ENCODE peak calls at places on chromosome 3, in seven cellular contexts. One of them, this sample, is unnamed.

GRCh38 chr3:24129549-24129948 is 184.5 kb downstream of the NR1D2 start:
- DNase-seq in CD8-positive, alpha-beta memory T cell: no peak
- DNase-seq in CD8-positive, alpha-beta T cell: no peak
- DNase-seq in NB4: no peak
- DNase-seq in right lobe of liver: no peak
- DNase-seq in A549: no peak
- DNase-seq in PC-9: peak; percentile 40
- DNase-seq in this sample: no peak

GRCh38 chr3:76753599-76753998 is 286.3 kb upstream of the ROBO2 start:
- DNase-seq in CD8-positive, alpha-beta memory T cell: no peak
- DNase-seq in CD8-positive, alpha-beta T cell: no peak
- DNase-seq in NB4: no peak
- DNase-seq in right lobe of liver: no peak
- DNase-seq in A549: no peak
- DNase-seq in PC-9: no peak
- DNase-seq in this sample: no peak

GRCh38 chr3:50270422-50270831 is 1.5 kb downstream of the SEMA3B start:
- DNase-seq in CD8-positive, alpha-beta memory T cell: no peak
- DNase-seq in CD8-positive, alpha-beta T cell: no peak
- DNase-seq in NB4: no peak
- DNase-seq in right lobe of liver: no peak
- DNase-seq in A549: no peak
- DNase-seq in PC-9: no peak
- DNase-seq in this sample: no peak

GRCh38 chr3:13782501-13782900 is 97.4 kb downstream of the WNT7A start:
- DNase-seq in CD8-positive, alpha-beta memory T cell: no peak
- DNase-seq in CD8-positive, alpha-beta T cell: no peak
- DNase-seq in NB4: no peak
- DNase-seq in right lobe of liver: no peak
- DNase-seq in A549: no peak
- DNase-seq in PC-9: no peak
- DNase-seq in this sample: peak; percentile 23

GRCh38 chr3:51977449-51978142 is 2.7 kb downstream of the ABHD14A start:
- DNase-seq in CD8-positive, alpha-beta memory T cell: peak; percentile 34
- DNase-seq in CD8-positive, alpha-beta T cell: peak; percentile 34
- DNase-seq in NB4: no peak
- DNase-seq in right lobe of liver: no peak
- DNase-seq in A549: no peak
- DNase-seq in PC-9: peak; percentile 22
- DNase-seq in this sample: no peak

GRCh38 chr3:168089179-168089771 is 6.4 kb downstream of the GOLIM4 start:
- DNase-seq in CD8-positive, alpha-beta memory T cell: no peak
- DNase-seq in CD8-positive, alpha-beta T cell: no peak
- DNase-seq in NB4: no peak
- DNase-seq in right lobe of liver: no peak
- DNase-seq in A549: no peak
- DNase-seq in PC-9: no peak
- DNase-seq in this sample: no peak

GRCh38 chr3:151835751-151836550 is 22.0 kb downstream of the AADAC start:
- DNase-seq in CD8-positive, alpha-beta memory T cell: no peak
- DNase-seq in CD8-positive, alpha-beta T cell: no peak
- DNase-seq in NB4: peak; percentile 55
- DNase-seq in right lobe of liver: no peak
- DNase-seq in A549: peak; percentile 14
- DNase-seq in PC-9: no peak
- DNase-seq in this sample: no peak

GRCh38 chr3:23055733-23056376 is 147.3 kb upstream of the UBE2E2 start:
- DNase-seq in CD8-positive, alpha-beta memory T cell: no peak
- DNase-seq in CD8-positive, alpha-beta T cell: no peak
- DNase-seq in NB4: no peak
- DNase-seq in right lobe of liver: no peak
- DNase-seq in A549: no peak
- DNase-seq in PC-9: peak; percentile 60
- DNase-seq in this sample: no peak

GRCh38 chr3:195543642-195544536 is 764 bp upstream of the PPP1R2 start:
- DNase-seq in CD8-positive, alpha-beta memory T cell: no peak
- DNase-seq in CD8-positive, alpha-beta T cell: peak; percentile 27
- DNase-seq in NB4: no peak
- DNase-seq in right lobe of liver: peak; percentile 59
- DNase-seq in A549: peak; percentile 5
- DNase-seq in PC-9: peak; percentile 11
- DNase-seq in this sample: no peak

GRCh38 chr3:27278391-27279055 is 90.7 kb downstream of the NEK10 start:
- DNase-seq in CD8-positive, alpha-beta memory T cell: no peak
- DNase-seq in CD8-positive, alpha-beta T cell: no peak
- DNase-seq in NB4: no peak
- DNase-seq in right lobe of liver: no peak
- DNase-seq in A549: no peak
- DNase-seq in PC-9: no peak
- DNase-seq in this sample: no peak

GRCh38 chr3:117844676-117845075 is 1135.1 kb downstream of the TUSC7 start:
- DNase-seq in CD8-positive, alpha-beta memory T cell: no peak
- DNase-seq in CD8-positive, alpha-beta T cell: no peak
- DNase-seq in NB4: no peak
- DNase-seq in right lobe of liver: no peak
- DNase-seq in A549: no peak
- DNase-seq in PC-9: no peak
- DNase-seq in this sample: no peak

GRCh38 chr3:14124223-14124614 is 451 bp downstream of the CHCHD4 start:
- DNase-seq in CD8-positive, alpha-beta memory T cell: peak; percentile 43
- DNase-seq in CD8-positive, alpha-beta T cell: peak; percentile 69
- DNase-seq in NB4: peak; percentile 87
- DNase-seq in right lobe of liver: peak; percentile 78
- DNase-seq in A549: peak; percentile 57
- DNase-seq in PC-9: no peak
- DNase-seq in this sample: no peak

GRCh38 chr3:32817561-32818430 is at the start of gene TRIM71:
- DNase-seq in CD8-positive, alpha-beta memory T cell: no peak
- DNase-seq in CD8-positive, alpha-beta T cell: no peak
- DNase-seq in NB4: peak; percentile 78
- DNase-seq in right lobe of liver: no peak
- DNase-seq in A549: no peak
- DNase-seq in PC-9: no peak
- DNase-seq in this sample: no peak

GRCh38 chr3:163490119-163490518 is 1588.2 kb downstream of the SI start:
- DNase-seq in CD8-positive, alpha-beta memory T cell: no peak
- DNase-seq in CD8-positive, alpha-beta T cell: no peak
- DNase-seq in NB4: peak; percentile 61
- DNase-seq in right lobe of liver: peak; percentile 62
- DNase-seq in A549: peak; percentile 2
- DNase-seq in PC-9: peak; percentile 36
- DNase-seq in this sample: no peak

GRCh38 chr3:40024526-40024925 is 215.1 kb downstream of the MYRIP start:
- DNase-seq in CD8-positive, alpha-beta memory T cell: no peak
- DNase-seq in CD8-positive, alpha-beta T cell: no peak
- DNase-seq in NB4: no peak
- DNase-seq in right lobe of liver: no peak
- DNase-seq in A549: no peak
- DNase-seq in PC-9: no peak
- DNase-seq in this sample: no peak

GRCh38 chr3:183313764-183314163 is 60.7 kb downstream of the B3GNT5 start:
- DNase-seq in CD8-positive, alpha-beta memory T cell: no peak
- DNase-seq in CD8-positive, alpha-beta T cell: no peak
- DNase-seq in NB4: no peak
- DNase-seq in right lobe of liver: no peak
- DNase-seq in A549: no peak
- DNase-seq in PC-9: no peak
- DNase-seq in this sample: no peak

GRCh38 chr3:97940034-97940433 is 32.2 kb downstream of the RIOX2 start:
- DNase-seq in CD8-positive, alpha-beta memory T cell: no peak
- DNase-seq in CD8-positive, alpha-beta T cell: no peak
- DNase-seq in NB4: peak; percentile 35
- DNase-seq in right lobe of liver: no peak
- DNase-seq in A549: no peak
- DNase-seq in PC-9: no peak
- DNase-seq in this sample: no peak

GRCh38 chr3:178454714-178455113 is 81.5 kb upstream of the KCNMB2 start:
- DNase-seq in CD8-positive, alpha-beta memory T cell: no peak
- DNase-seq in CD8-positive, alpha-beta T cell: no peak
- DNase-seq in NB4: no peak
- DNase-seq in right lobe of liver: no peak
- DNase-seq in A549: no peak
- DNase-seq in PC-9: no peak
- DNase-seq in this sample: no peak

GRCh38 chr3:106862067-106862466 is 515.2 kb upstream of the CCDC54 start:
- DNase-seq in CD8-positive, alpha-beta memory T cell: no peak
- DNase-seq in CD8-positive, alpha-beta T cell: no peak
- DNase-seq in NB4: no peak
- DNase-seq in right lobe of liver: no peak
- DNase-seq in A549: no peak
- DNase-seq in PC-9: no peak
- DNase-seq in this sample: no peak

GRCh38 chr3:191282262-191283215 is 46.7 kb upstream of the CCDC50 start:
- DNase-seq in CD8-positive, alpha-beta memory T cell: no peak
- DNase-seq in CD8-positive, alpha-beta T cell: no peak
- DNase-seq in NB4: no peak
- DNase-seq in right lobe of liver: no peak
- DNase-seq in A549: no peak
- DNase-seq in PC-9: peak; percentile 18
- DNase-seq in this sample: no peak

GRCh38 chr3:37391679-37392078 is 217.3 kb upstream of the LRRFIP2 start:
- DNase-seq in CD8-positive, alpha-beta memory T cell: no peak
- DNase-seq in CD8-positive, alpha-beta T cell: no peak
- DNase-seq in NB4: no peak
- DNase-seq in right lobe of liver: no peak
- DNase-seq in A549: no peak
- DNase-seq in PC-9: no peak
- DNase-seq in this sample: no peak

GRCh38 chr3:128850544-128850943 is 28.9 kb upstream of the ACAD9 start:
- DNase-seq in CD8-positive, alpha-beta memory T cell: no peak
- DNase-seq in CD8-positive, alpha-beta T cell: no peak
- DNase-seq in NB4: peak; percentile 45
- DNase-seq in right lobe of liver: no peak
- DNase-seq in A549: no peak
- DNase-seq in PC-9: no peak
- DNase-seq in this sample: no peak
- H3K4me3 ChIP-seq in CD8-positive, alpha-beta memory T cell: no peak overlapping the region
- H3K4me3 ChIP-seq in CD8-positive, alpha-beta T cell: no peak overlapping the region
- H3K4me3 ChIP-seq in NB4: no peak overlapping the region
- H3K4me3 ChIP-seq in right lobe of liver: no peak overlapping the region
- H3K4me3 ChIP-seq in A549: no peak overlapping the region
- H3K4me3 ChIP-seq in PC-9: no peak overlapping the region
- H3K4me3 ChIP-seq in this sample: no peak overlapping the region

GRCh38 chr3:129027544-129027880 is 26.4 kb downstream of the EFCC1 start:
- DNase-seq in CD8-positive, alpha-beta memory T cell: no peak
- DNase-seq in CD8-positive, alpha-beta T cell: no peak
- DNase-seq in NB4: no peak
- DNase-seq in right lobe of liver: no peak
- DNase-seq in A549: no peak
- DNase-seq in PC-9: no peak
- DNase-seq in this sample: no peak
- H3K4me3 ChIP-seq in CD8-positive, alpha-beta memory T cell: peak overlapping the region; percentile 62
- H3K4me3 ChIP-seq in CD8-positive, alpha-beta T cell: peak overlapping the region; percentile 61
- H3K4me3 ChIP-seq in NB4: peak overlapping the region; percentile 28
- H3K4me3 ChIP-seq in right lobe of liver: peak overlapping the region; percentile 41
- H3K4me3 ChIP-seq in A549: peak overlapping the region; percentile 54
- H3K4me3 ChIP-seq in PC-9: peak overlapping the region; percentile 50
- H3K4me3 ChIP-seq in this sample: peak overlapping the region; percentile 34

GRCh38 chr3:81723732-81724313 is 37.6 kb downstream of the GBE1 start:
- DNase-seq in CD8-positive, alpha-beta memory T cell: no peak
- DNase-seq in CD8-positive, alpha-beta T cell: no peak
- DNase-seq in NB4: no peak
- DNase-seq in right lobe of liver: no peak
- DNase-seq in A549: no peak
- DNase-seq in PC-9: no peak
- DNase-seq in this sample: no peak

GRCh38 chr3:81726132-81726531 is 35.3 kb downstream of the GBE1 start:
- DNase-seq in CD8-positive, alpha-beta memory T cell: no peak
- DNase-seq in CD8-positive, alpha-beta T cell: no peak
- DNase-seq in NB4: no peak
- DNase-seq in right lobe of liver: no peak
- DNase-seq in A549: no peak
- DNase-seq in PC-9: no peak
- DNase-seq in this sample: no peak

GRCh38 chr3:81728766-81729544 is 32.5 kb downstream of the GBE1 start:
- DNase-seq in CD8-positive, alpha-beta memory T cell: no peak
- DNase-seq in CD8-positive, alpha-beta T cell: no peak
- DNase-seq in NB4: no peak
- DNase-seq in right lobe of liver: no peak
- DNase-seq in A549: no peak
- DNase-seq in PC-9: no peak
- DNase-seq in this sample: no peak

GRCh38 chr3:81732642-81733041 is 28.8 kb downstream of the GBE1 start:
- DNase-seq in CD8-positive, alpha-beta memory T cell: no peak
- DNase-seq in CD8-positive, alpha-beta T cell: no peak
- DNase-seq in NB4: no peak
- DNase-seq in right lobe of liver: no peak
- DNase-seq in A549: no peak
- DNase-seq in PC-9: no peak
- DNase-seq in this sample: no peak

DNA sequence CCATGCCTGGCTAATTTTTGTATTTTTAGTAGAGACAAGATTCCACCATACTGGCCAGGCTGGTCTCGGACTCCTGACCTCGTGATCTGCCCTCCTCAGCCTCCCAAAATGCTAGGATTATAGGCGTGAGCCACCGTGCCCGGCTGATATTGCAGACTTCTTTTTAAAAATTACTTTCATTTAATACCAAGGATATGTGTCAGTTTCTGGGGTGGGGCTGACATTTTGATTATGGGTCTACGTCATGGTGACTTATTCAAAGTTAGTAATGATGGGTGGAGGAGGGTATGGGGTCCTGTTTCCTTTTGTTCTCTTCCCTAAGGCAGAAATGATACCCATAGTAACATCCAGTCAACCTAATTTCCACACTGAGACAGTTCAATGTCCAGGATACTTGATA is 34.7 kb downstream of the GBE1 start:
- DNase-seq in CD8-positive, alpha-beta memory T cell: no peak
- DNase-seq in CD8-positive, alpha-beta T cell: no peak
- DNase-seq in NB4: no peak
- DNase-seq in right lobe of liver: no peak
- DNase-seq in A549: no peak
- DNase-seq in PC-9: no peak
- DNase-seq in this sample: no peak
- H3K4me3 ChIP-seq in CD8-positive, alpha-beta memory T cell: no peak overlapping the region
- H3K4me3 ChIP-seq in CD8-positive, alpha-beta T cell: no peak overlapping the region
- H3K4me3 ChIP-seq in NB4: no peak overlapping the region
- H3K4me3 ChIP-seq in right lobe of liver: no peak overlapping the region
- H3K4me3 ChIP-seq in A549: peak overlapping the region; percentile 26
- H3K4me3 ChIP-seq in PC-9: no peak overlapping the region
- H3K4me3 ChIP-seq in this sample: no peak overlapping the region

DNA sequence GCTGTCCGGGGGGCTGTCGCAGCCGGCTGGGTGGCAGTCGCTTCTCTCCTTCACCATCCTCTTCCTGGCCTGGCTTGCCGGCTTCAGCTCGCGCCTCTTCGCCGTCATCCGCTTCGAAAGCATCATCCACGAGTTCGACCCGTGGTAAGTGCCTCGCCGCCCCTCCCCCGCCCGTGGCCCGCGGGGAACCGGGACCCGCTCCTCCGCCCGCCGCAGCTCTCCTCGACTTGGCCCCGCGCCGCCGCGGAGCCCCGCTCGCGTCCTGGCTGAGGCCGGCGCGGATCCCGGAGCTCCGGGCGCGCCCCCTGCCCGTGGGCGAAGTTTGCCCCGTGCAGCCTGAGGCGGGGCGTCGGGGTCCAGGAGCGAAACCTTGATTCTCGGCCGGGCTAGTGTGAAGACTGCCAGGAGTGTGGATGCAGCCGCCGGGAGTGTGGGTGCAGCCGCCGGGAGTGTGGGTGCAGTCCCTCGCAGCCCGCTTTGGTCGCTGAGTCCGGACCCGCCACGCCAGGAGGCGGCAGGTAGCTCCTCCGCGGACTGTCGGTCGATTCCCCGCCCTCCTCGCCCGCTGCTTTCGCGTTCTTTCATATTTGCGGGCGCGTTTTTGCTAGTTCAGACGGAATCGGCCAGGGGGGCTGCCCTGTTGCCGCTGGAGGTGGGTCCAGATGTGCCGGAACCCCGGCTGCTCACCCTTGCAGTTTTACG is 595 bp downstream of the STT3B start:
- DNase-seq in CD8-positive, alpha-beta memory T cell: peak; percentile 51
- DNase-seq in CD8-positive, alpha-beta T cell: peak; percentile 60
- DNase-seq in NB4: peak; percentile 55
- DNase-seq in right lobe of liver: peak; percentile 76
- DNase-seq in A549: peak; percentile 27
- DNase-seq in PC-9: no peak
- DNase-seq in this sample: peak; percentile 63
- H3K4me3 ChIP-seq in CD8-positive, alpha-beta memory T cell: peak overlapping the region; percentile 76
- H3K4me3 ChIP-seq in CD8-positive, alpha-beta T cell: peak overlapping the region; percentile 70
- H3K4me3 ChIP-seq in NB4: peak overlapping the region; percentile 91
- H3K4me3 ChIP-seq in right lobe of liver: peak overlapping the region; percentile 93
- H3K4me3 ChIP-seq in A549: peak overlapping the region; percentile 76
- H3K4me3 ChIP-seq in PC-9: peak overlapping the region; percentile 92
- H3K4me3 ChIP-seq in this sample: peak overlapping the region; percentile 79

This sample was measured in RWPE2.